ENCODE peak calls at places on chromosomes 6 and 20, in four cellular contexts. U is pancreas, N is NB4, I is HFF-Myc. S is an unnamed sample.

GRCh38 chr20:12152996-12153395 is 235.3 kb downstream of the BTBD3 start:
- DNase-seq in U (no peak), N (no peak), I (no peak), S (no peak)

GRCh38 chr20:1286267-1287036 is 20.4 kb downstream of the SNPH start:
- DNase-seq in U (no peak), N (no peak), I (no peak), S (no peak)

GRCh38 chr6:110493253-110493800 is 16.9 kb upstream of the SLC22A16 start:
- DNase-seq in U (no peak), N (no peak), I (no peak), S (no peak)

GRCh38 chr20:1894951-1895673 is at the start of gene SIRPA:
- DNase-seq in U (peak; percentile 70), N (peak; percentile 81), I (no peak), S (peak; percentile 88)

GRCh38 chr6:117711369-117711768 is 36.1 kb downstream of the NUS1 start:
- DNase-seq in U (no peak), N (peak; percentile 11), I (no peak), S (no peak)

GRCh38 chr20:32585011-32585518 is at the start of gene NOL4L:
- DNase-seq in U (no peak), N (peak; percentile 67), I (no peak), S (no peak)

GRCh38 chr6:35213824-35214756 is at the start of gene SCUBE3:
- DNase-seq in U (peak; percentile 31), N (peak; percentile 30), I (no peak), S (peak; percentile 83)

GRCh38 chr6:96391776-96392175 is 129.8 kb upstream of the UFL1 start:
- DNase-seq in U (peak; percentile 23), N (no peak), I (no peak), S (no peak)

GRCh38 chr20:48350291-48350988 is 477.4 kb downstream of the PREX1 start:
- DNase-seq in U (no peak), N (peak; percentile 34), I (no peak), S (no peak)

GRCh38 chr6:80143312-80143960 is 37.0 kb downstream of the BCKDHB start:
- DNase-seq in U (peak; percentile 35), N (no peak), I (peak; percentile 79), S (peak; percentile 68)

GRCh38 chr6:168607272-168608112 is 166.5 kb downstream of the SMOC2 start:
- DNase-seq in U (no peak), N (no peak), I (no peak), S (peak; percentile 87)

GRCh38 chr6:24566020-24566752 is 71.4 kb downstream of the ALDH5A1 start:
- DNase-seq in U (no peak), N (no peak), I (no peak), S (no peak)

GRCh38 chr6:163836916-163837660 is 422.6 kb downstream of the QKI start:
- DNase-seq in U (no peak), N (no peak), I (no peak), S (no peak)

GRCh38 chr20:63508072-63508768 is 9.3 kb upstream of the EEF1A2 start:
- DNase-seq in U (no peak), N (no peak), I (no peak), S (peak; percentile 45)

GRCh38 chr6:91267246-91267645 is 680.4 kb upstream of the MAP3K7 start:
- DNase-seq in U (no peak), N (no peak), I (no peak), S (no peak)

GRCh38 chr6:85749236-85749635 is 106.5 kb upstream of the SYNCRIP start:
- DNase-seq in U (no peak), N (no peak), I (no peak), S (no peak)

GRCh38 chr6:46284472-46284871 is 113.7 kb upstream of the ENPP5 start:
- DNase-seq in U (no peak), N (no peak), I (no peak), S (no peak)

GRCh38 chr6:156017838-156018237 is 562.2 kb upstream of the NOX3 start:
- DNase-seq in U (no peak), N (no peak), I (no peak), S (no peak)

GRCh38 chr6:165834613-165835259 is 171.7 kb upstream of the PDE10A start:
- DNase-seq in U (peak; percentile 94), N (no peak), I (no peak), S (no peak)

GRCh38 chr6:54194067-54194466 is 82.8 kb downstream of the MLIP start:
- DNase-seq in U (no peak), N (peak; percentile 36), I (no peak), S (no peak)

GRCh38 chr6:105940990-105941389 is 145.1 kb upstream of the PRDM1 start:
- DNase-seq in U (no peak), N (no peak), I (no peak), S (no peak)

GRCh38 chr6:104843196-104843595 is 16.5 kb downstream of the HACE1 start:
- DNase-seq in U (no peak), N (no peak), I (no peak), S (no peak)

GRCh38 chr20:44301285-44301684 is 9.7 kb downstream of the FITM2 start:
- DNase-seq in U (no peak), N (no peak), I (no peak), S (no peak)

GRCh38 chr6:15763827-15764226 is 101.0 kb upstream of the DTNBP1 start:
- DNase-seq in U (no peak), N (no peak), I (peak; percentile 46), S (no peak)

GRCh38 chr20:63421094-63421692 is 51.3 kb downstream of the KCNQ2 start:
- DNase-seq in U (no peak), N (no peak), I (no peak), S (no peak)

GRCh38 chr6:153096031-153096430 is 35.1 kb downstream of the RGS17 start:
- DNase-seq in U (no peak), N (no peak), I (no peak), S (no peak)

GRCh38 chr20:44160133-44160532 is 26.9 kb downstream of the JPH2 start:
- DNase-seq in U (no peak), N (no peak), I (no peak), S (no peak)

GRCh38 chr6:116229287-116229913 is 24.5 kb downstream of the TSPYL4 start:
- DNase-seq in U (peak; percentile 37), N (no peak), I (peak; percentile 82), S (peak; percentile 88)

GRCh38 chr6:155079985-155080452 is 84.9 kb downstream of the TIAM2 start:
- DNase-seq in U (no peak), N (no peak), I (no peak), S (no peak)

GRCh38 chr20:5557123-5557522 is 193.1 kb upstream of the SHLD1 start:
- DNase-seq in U (no peak), N (peak; percentile 68), I (no peak), S (no peak)

GRCh38 chr6:45619994-45620471 is 242.3 kb upstream of the SUPT3H start:
- DNase-seq in U (no peak), N (peak; percentile 61), I (no peak), S (no peak)

GRCh38 chr6:147709396-147710272 is 201.1 kb downstream of the SAMD5 start:
- DNase-seq in U (no peak), N (no peak), I (no peak), S (no peak)

GRCh38 chr6:132969188-132969587 is 154.8 kb downstream of the RPS12 start:
- DNase-seq in U (no peak), N (no peak), I (no peak), S (no peak)

DNA sequence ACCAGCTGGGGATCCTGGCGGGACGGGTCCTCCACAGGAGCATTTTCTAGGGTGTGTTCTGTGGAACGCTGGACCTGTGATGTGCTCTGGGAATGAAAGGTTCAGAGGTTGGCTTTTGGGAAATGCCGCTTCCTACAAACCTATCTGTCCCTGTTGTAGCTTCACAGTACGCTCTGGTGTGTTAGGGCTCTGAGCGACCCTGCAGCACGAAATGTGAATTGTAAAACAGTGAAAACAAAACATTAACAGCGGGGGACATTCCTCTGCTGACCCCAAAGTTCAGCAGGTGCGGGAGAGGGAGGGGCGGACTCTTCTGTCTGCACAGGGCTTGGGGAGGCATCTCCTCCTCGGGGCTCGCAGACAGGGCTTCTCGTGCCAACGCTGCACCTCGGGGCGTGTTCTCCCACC is 155.9 kb downstream of the NRN1 start:
- DNase-seq in U (no peak), N (no peak), I (no peak), S (no peak)
- H3K4me3 ChIP-seq in U (peak overlapping the region; percentile 46), N (no peak overlapping the region), I (no peak overlapping the region), S (peak overlapping the region; percentile 18)

DNA sequence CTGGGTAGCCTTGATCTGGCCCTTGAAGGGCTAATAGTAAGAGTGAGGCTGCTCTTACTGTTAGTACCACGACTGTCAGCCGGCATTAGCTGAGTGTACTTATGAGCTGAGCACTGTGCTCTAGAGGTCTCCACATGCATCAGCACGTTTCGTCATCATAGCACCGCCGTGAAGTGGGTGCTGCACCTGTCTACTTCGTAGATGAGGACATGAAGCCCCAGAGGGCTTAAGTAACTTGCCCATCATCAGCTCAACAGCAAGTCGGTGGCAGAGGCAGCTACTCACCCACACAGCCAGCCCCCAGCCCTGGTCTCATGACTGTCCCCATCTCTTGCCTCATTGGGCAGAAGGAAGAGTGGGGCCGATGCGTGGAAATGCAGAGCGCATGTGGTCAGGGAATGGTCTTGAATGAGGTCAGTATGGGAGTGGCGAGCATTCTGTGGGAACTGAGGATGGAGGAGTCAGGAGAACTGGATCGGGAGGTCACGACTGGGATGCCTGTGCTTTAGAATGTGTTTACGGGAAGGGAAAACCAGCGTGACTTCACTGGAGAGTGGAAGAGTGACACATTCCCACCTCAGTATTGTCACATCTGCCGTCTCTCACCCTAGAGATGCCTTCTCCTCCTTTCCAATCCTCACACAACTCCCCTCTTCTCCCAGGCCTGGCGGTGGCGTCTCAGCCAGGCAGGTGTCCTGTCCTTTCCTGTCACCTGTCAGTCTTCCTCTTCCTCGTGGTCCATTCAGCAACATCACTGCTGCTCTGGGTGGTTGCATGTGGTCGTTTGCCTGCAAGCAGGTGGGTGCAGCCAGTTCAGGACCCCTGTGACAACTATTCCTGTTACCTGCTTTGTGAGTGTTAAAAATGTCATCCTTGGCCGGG is 6.0 kb downstream of the SYTL3 start:
- DNase-seq in U (no peak), N (no peak), I (no peak), S (peak; percentile 64)
- H3K4me3 ChIP-seq in U (no peak overlapping the region), N (no peak overlapping the region), I (no peak overlapping the region), S (no peak overlapping the region)

GRCh38 chr6:143742070-143742954 is 64.5 kb downstream of the PHACTR2 start:
- DNase-seq in U (no peak), N (no peak), I (no peak), S (no peak)

GRCh38 chr6:143742955-143743255 is 65.1 kb downstream of the PHACTR2 start:
- DNase-seq in U (no peak), N (no peak), I (no peak), S (no peak)

GRCh38 chr6:143740213-143740612 is 62.4 kb downstream of the PHACTR2 start:
- DNase-seq in U (no peak), N (no peak), I (no peak), S (no peak)

GRCh38 chr6:143741480-143741879 is 63.7 kb downstream of the PHACTR2 start:
- DNase-seq in U (no peak), N (peak; percentile 71), I (no peak), S (no peak)

DNA sequence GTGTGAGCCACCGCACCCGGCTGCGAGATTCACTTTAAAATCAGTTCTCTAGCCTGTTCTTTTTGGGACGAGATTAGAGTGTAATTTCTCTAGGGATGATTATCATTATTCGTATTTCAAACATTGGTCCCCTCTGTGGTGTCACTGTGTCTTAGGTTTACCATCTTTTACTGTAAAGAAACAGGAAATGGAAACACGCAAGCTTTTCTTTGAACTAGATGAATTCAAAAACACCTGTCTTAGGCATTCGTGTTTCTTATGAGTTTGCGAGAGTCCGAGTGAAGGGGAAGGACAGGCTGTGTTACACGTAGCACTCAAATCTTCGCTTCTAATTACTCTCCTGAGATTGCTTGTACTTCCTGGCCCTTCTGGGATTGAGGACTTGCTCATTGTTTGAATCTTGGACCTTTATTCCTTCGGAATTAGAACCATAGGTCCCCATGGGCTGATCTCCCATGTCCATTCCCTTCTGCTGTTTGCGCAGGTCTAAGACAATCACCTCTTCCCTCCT is 61.6 kb downstream of the PHACTR2 start:
- DNase-seq in U (no peak), N (no peak), I (no peak), S (no peak)
- H3K4me3 ChIP-seq in U (no peak overlapping the region), N (no peak overlapping the region), I (no peak overlapping the region), S (no peak overlapping the region)

GRCh38 chr6:56851541-56852248 is 103.2 kb upstream of the BEND6 start:
- DNase-seq in U (no peak), N (peak; percentile 66), I (peak; percentile 81), S (no peak)
- H3K4me3 ChIP-seq in U (peak overlapping the region; percentile 39), N (no peak overlapping the region), I (peak overlapping the region; percentile 67), S (peak overlapping the region; percentile 63)

S was measured in kidney.